ENCODE peak calls at places on chromosomes 13 and 19, in nine cellular contexts. A is fibroblast of the aortic adventitia, O is glutamatergic neuron, E is breast epithelium, Q is mammary epithelial cell, T is ovary, I is SK-N-SH, Z is omental fat pad, W is PC-9. N is an unnamed sample.

GRCh38 chr13:50576156-50576555 is 267.3 kb downstream of the DLEU7 start:
- DNase-seq in T (no peak), W (no peak), Q (no peak), O (no peak), E (no peak), I (no peak), A (no peak), Z (no peak), N (no peak)

GRCh38 chr13:67224148-67224846 is 5.8 kb downstream of the PCDH9 start:
- DNase-seq in A (peak; percentile 86), E (peak; percentile 82), Z (peak; percentile 78), O (peak; percentile 68), I (peak; percentile 62), Q (peak; percentile 56), T (peak; percentile 71), W (no peak), N (peak; percentile 62)

GRCh38 chr13:61423879-61424278 is 8.2 kb upstream of the PCDH20 start:
- DNase-seq in Q (no peak), T (no peak), W (no peak), E (no peak), Z (no peak), I (no peak), O (no peak), A (no peak), N (no peak)

GRCh38 chr19:49890349-49891311 is 6.1 kb downstream of the IL4I1 start:
- DNase-seq in W (peak; percentile 35), T (peak; percentile 69), O (peak; percentile 75), E (no peak), Z (no peak), Q (peak; percentile 48), I (peak; percentile 93), A (no peak), N (peak; percentile 85)

GRCh38 chr13:43300817-43301216 is 277.4 kb downstream of the DNAJC15 start:
- DNase-seq in Q (no peak), T (no peak), E (no peak), A (peak; percentile 76), Z (no peak), O (no peak), W (no peak), I (no peak), N (no peak)

GRCh38 chr13:35388456-35388855 is 88.0 kb downstream of the MAB21L1 start:
- DNase-seq in O (no peak), T (no peak), E (no peak), Q (no peak), A (peak; percentile 39), Z (no peak), W (no peak), I (no peak), N (no peak)

GRCh38 chr13:111115841-111116500 is 861 bp downstream of the ARHGEF7 start:
- DNase-seq in Z (no peak), Q (no peak), A (peak; percentile 87), I (peak; percentile 80), E (no peak), O (peak; percentile 54), W (no peak), T (peak; percentile 69), N (peak; percentile 56)

GRCh38 chr13:110001622-110002275 is 215.4 kb upstream of the IRS2 start:
- DNase-seq in O (no peak), T (no peak), I (no peak), Z (no peak), W (peak; percentile 56), E (no peak), A (peak; percentile 69), Q (peak; percentile 16), N (no peak)

GRCh38 chr13:99393791-99394735 is 86.9 kb upstream of the GPR183 start:
- DNase-seq in A (no peak), Q (no peak), Z (no peak), T (no peak), I (no peak), W (no peak), E (no peak), O (no peak), N (no peak)

GRCh38 chr19:52640916-52641315 is 2.8 kb upstream of the ZNF83 start:
- DNase-seq in O (peak; percentile 48), Q (no peak), Z (no peak), A (no peak), I (peak; percentile 78), E (no peak), W (no peak), T (no peak), N (peak; percentile 16)

GRCh38 chr19:46716013-46716671 is 772 bp downstream of the PRKD2 start:
- DNase-seq in O (peak; percentile 77), W (peak; percentile 17), E (no peak), I (peak; percentile 82), T (no peak), Z (no peak), Q (no peak), A (no peak), N (peak; percentile 72)

GRCh38 chr13:41827507-41828213 is 133.2 kb downstream of the VWA8 start:
- DNase-seq in Z (no peak), A (peak; percentile 93), I (no peak), E (no peak), T (no peak), O (no peak), W (peak; percentile 89), Q (peak; percentile 81), N (no peak)

DNA sequence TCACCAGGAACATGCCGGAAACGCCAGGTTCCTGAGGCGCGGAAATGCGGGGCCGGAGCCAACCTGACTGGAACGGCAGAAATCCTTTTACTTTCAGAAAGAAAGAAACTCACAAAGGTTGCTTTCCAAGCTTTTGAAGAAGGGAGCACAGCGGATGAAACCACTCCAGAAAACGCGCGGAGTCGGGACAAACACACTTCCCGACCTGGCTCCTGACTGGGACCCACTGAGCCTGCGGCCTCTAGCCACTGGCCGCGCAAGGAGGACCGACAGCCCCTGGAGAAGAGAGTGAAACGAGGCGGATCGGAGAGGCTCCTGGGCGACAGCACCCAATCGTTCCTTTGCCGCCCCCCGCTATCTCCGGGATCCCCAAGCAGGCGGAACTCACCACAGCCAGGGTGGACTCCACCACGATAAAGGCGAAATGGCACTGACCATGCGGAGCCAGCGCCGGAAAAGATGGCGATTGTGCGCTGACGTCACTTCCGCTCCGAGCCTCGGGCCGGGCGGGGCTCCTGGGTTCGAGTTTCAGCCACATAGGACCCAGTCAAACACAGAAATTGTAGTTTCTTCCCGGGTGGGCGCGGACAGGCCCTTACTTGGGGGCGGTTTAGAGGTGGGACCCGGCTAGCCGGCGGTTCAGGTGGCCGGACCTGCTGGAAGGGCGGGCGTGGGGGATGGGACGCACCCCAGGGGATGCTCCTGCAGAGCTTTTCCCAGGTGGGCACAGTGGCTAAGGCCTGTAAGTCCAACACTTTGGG is at the start of gene ZNF121:
- DNase-seq in Z (peak; percentile 61), I (peak; percentile 87), Q (peak; percentile 77), W (peak; percentile 76), O (peak; percentile 89), T (peak; percentile 90), E (peak; percentile 85), A (peak; percentile 77), N (peak; percentile 88)
- TF ChIP-seq CTCF in Z (no peak), I (no peak), Q (no peak), W (no peak), O (no peak), T (no peak), E (no peak), A (no peak), N (no peak)

GRCh38 chr13:90089051-90089450 is 1258.4 kb upstream of the MIR17HG start:
- DNase-seq in E (no peak), Q (no peak), I (no peak), Z (no peak), O (no peak), T (no peak), W (no peak), A (no peak), N (no peak)
- TF ChIP-seq CTCF in E (no peak), Q (no peak), I (no peak), Z (no peak), O (no peak), T (no peak), W (no peak), A (no peak), N (no peak)

GRCh38 chr13:60260440-60260839 is 96.7 kb upstream of the DIAPH3 start:
- DNase-seq in Z (no peak), E (no peak), Q (no peak), W (no peak), A (no peak), T (no peak), O (no peak), I (no peak), N (no peak)
- TF ChIP-seq CTCF in Z (no peak), E (no peak), Q (no peak), W (no peak), A (peak; percentile 10), T (no peak), O (no peak), I (peak; percentile 9), N (no peak)

GRCh38 chr19:11295665-11296245 is at the start of gene TSPAN16:
- DNase-seq in T (no peak), O (no peak), Z (no peak), I (peak; percentile 38), Q (no peak), E (no peak), A (no peak), W (no peak), N (no peak)

GRCh38 chr19:11295180-11295579 is 780 bp upstream of the TSPAN16 start:
- DNase-seq in T (no peak), O (no peak), A (no peak), I (no peak), Q (no peak), E (no peak), Z (no peak), W (no peak), N (no peak)

GRCh38 chr19:11291415-11291814 is 4.5 kb upstream of the TSPAN16 start:
- DNase-seq in W (no peak), I (no peak), T (no peak), O (no peak), A (no peak), Q (no peak), E (no peak), Z (no peak), N (no peak)

GRCh38 chr19:11291991-11292390 is 4.0 kb upstream of the TSPAN16 start:
- DNase-seq in O (no peak), Q (no peak), A (no peak), W (no peak), I (no peak), E (no peak), T (no peak), Z (no peak), N (no peak)

GRCh38 chr19:11293468-11294389 is 2.2 kb upstream of the TSPAN16 start:
- DNase-seq in E (peak; percentile 93), O (peak; percentile 98), Q (peak; percentile 93), T (peak; percentile 97), A (peak; percentile 91), W (peak; percentile 93), I (peak; percentile 96), Z (peak; percentile 94), N (peak; percentile 97)
- TF ChIP-seq CTCF in E (peak; percentile 98), O (peak; percentile 94), Q (peak; percentile 88), T (peak; percentile 97), A (peak; percentile 98), W (peak; percentile 99), I (peak; percentile 98), Z (no peak), N (peak; percentile 96)

N was measured in nephron progenitor cell.